ENCODE peak calls at places on chromosomes 7 and 10, in seven cellular contexts. B is fibroblast of pulmonary artery, R is A549, C is brain pericyte, E is H9, O is kidney glomerular epithelial cell, J is SHP77 treated with DMSO at 0.1 percent for 48 hours. F is an unnamed sample.

GRCh38 chr10:7277874-7278273 is 133.0 kb downstream of the SFMBT2 start:
- DNase-seq in B (no peak), R (no peak), C (no peak), E (no peak), O (no peak), J (no peak), F (peak)

GRCh38 chr7:27129729-27130539 is 623 bp downstream of the HOXA4 start:
- DNase-seq in B (no peak), R (no peak), C (no peak), E (no peak), O (no peak), J (no peak), F (peak)

GRCh38 chr10:130836344-130836743 is 475.2 kb downstream of the TCERG1L start:
- DNase-seq in B (no peak), R (no peak), C (no peak), E (no peak), O (no peak), J (no peak), F (no peak)

GRCh38 chr10:125868372-125868975 is 12.6 kb downstream of the DHX32 start:
- DNase-seq in B (peak), R (peak), C (no peak), E (no peak), O (peak), J (peak), F (peak)

GRCh38 chr7:22896917-22897316 is 74.3 kb upstream of the TOMM7 start:
- DNase-seq in B (no peak), R (no peak), C (no peak), E (peak), O (no peak), J (no peak), F (peak)

GRCh38 chr10:30979956-30980355 is 51.7 kb downstream of the ZNF438 start:
- DNase-seq in B (no peak), R (no peak), C (no peak), E (no peak), O (no peak), J (no peak), F (no peak)

GRCh38 chr10:4226941-4227540 is 442.0 kb upstream of the KLF6 start:
- DNase-seq in B (no peak), R (no peak), C (no peak), E (no peak), O (no peak), J (no peak), F (no peak)

GRCh38 chr7:42945821-42946615 is 13.8 kb downstream of the MRPL32 start:
- DNase-seq in B (peak), R (no peak), C (no peak), E (no peak), O (no peak), J (no peak), F (no peak)

GRCh38 chr10:29030855-29031254 is 258.0 kb upstream of the LYZL1 start:
- DNase-seq in B (peak), R (no peak), C (no peak), E (no peak), O (no peak), J (no peak), F (no peak)

GRCh38 chr7:138303230-138304070 is 156.6 kb upstream of the TRIM24 start:
- DNase-seq in B (no peak), R (no peak), C (no peak), E (no peak), O (no peak), J (no peak), F (no peak)

GRCh38 chr10:132455441-132455971 is 58.5 kb downstream of the PWWP2B start:
- DNase-seq in B (no peak), R (no peak), C (no peak), E (no peak), O (no peak), J (no peak), F (no peak)

GRCh38 chr7:116617878-116618277 is 54.1 kb upstream of the MET start:
- DNase-seq in B (no peak), R (no peak), C (no peak), E (no peak), O (no peak), J (no peak), F (no peak)

GRCh38 chr10:70714961-70715360 is 42.7 kb downstream of the ADAMTS14 start:
- DNase-seq in B (no peak), R (no peak), C (no peak), E (no peak), O (no peak), J (no peak), F (no peak)

GRCh38 chr7:102064361-102065025 is 222.2 kb upstream of the SH2B2 start:
- DNase-seq in B (peak), R (peak), C (no peak), E (no peak), O (peak), J (no peak), F (no peak)

GRCh38 chr10:23031318-23031717 is 64.1 kb upstream of the MSRB2 start:
- DNase-seq in B (no peak), R (no peak), C (no peak), E (no peak), O (no peak), J (no peak), F (no peak)

GRCh38 chr7:151448261-151449252 is 8.6 kb upstream of the CRYGN start:
- DNase-seq in B (peak), R (peak), C (no peak), E (peak), O (peak), J (peak), F (peak)

GRCh38 chr10:17344206-17344605 is 110.2 kb downstream of the ST8SIA6 start:
- DNase-seq in B (no peak), R (no peak), C (no peak), E (no peak), O (no peak), J (no peak), F (no peak)

GRCh38 chr10:102394801-102395676 is 466 bp upstream of the NFKB2 start:
- DNase-seq in B (peak), R (peak), C (no peak), E (peak), O (peak), J (no peak), F (peak)

GRCh38 chr10:133378251-133379096 is 588 bp upstream of the PAOX start:
- DNase-seq in B (peak), R (peak), C (no peak), E (peak), O (no peak), J (no peak), F (peak)

GRCh38 chr10:113301342-113301984 is 251.4 kb upstream of the HABP2 start:
- DNase-seq in B (no peak), R (no peak), C (no peak), E (no peak), O (no peak), J (no peak), F (no peak)

GRCh38 chr10:14838582-14839304 is 637 bp downstream of the HSPA14 start:
- DNase-seq in B (peak), R (peak), C (no peak), E (peak), O (no peak), J (no peak), F (peak)

GRCh38 chr7:53113424-53113823 is 78.0 kb downstream of the POM121L12 start:
- DNase-seq in B (no peak), R (no peak), C (no peak), E (no peak), O (no peak), J (no peak), F (no peak)

GRCh38 chr7:48424731-48425130 is 253.5 kb downstream of the ABCA13 start:
- DNase-seq in B (no peak), R (peak), C (no peak), E (no peak), O (peak), J (peak), F (peak)

GRCh38 chr10:10500941-10501340 is 516.7 kb upstream of the CELF2 start:
- DNase-seq in B (peak), R (no peak), C (no peak), E (no peak), O (no peak), J (no peak), F (no peak)

GRCh38 chr10:59851864-59852263 is 54.5 kb downstream of the CCDC6 start:
- DNase-seq in B (no peak), R (no peak), C (no peak), E (no peak), O (no peak), J (no peak), F (no peak)